ENCODE peak calls at places on chromosomes 5 and 9, in six cellular contexts. M, K, C, V, S and R are unnamed samples.
A peak's percentile ranks its signal among the peaks of the same experiment; 100 is the strongest.

GRCh38 chr9:126474201-126474765 is 139.4 kb upstream of the LMX1B start:
- DNase-seq in K (no peak), C (peak; percentile 76), S (peak; percentile 35), V (peak; percentile 18), M (no peak), R (no peak)

GRCh38 chr9:90943341-90943740 is 141.7 kb downstream of the SYK start:
- DNase-seq in S (peak; percentile 42), K (no peak), V (no peak), M (no peak), C (peak; percentile 38), R (no peak)

GRCh38 chr9:78234810-78235209 is 1.1 kb upstream of the CEP78 start:
- DNase-seq in K (no peak), C (peak; percentile 62), S (peak; percentile 16), V (peak; percentile 63), M (no peak), R (no peak)

GRCh38 chr5:40879163-40879942 is 29.9 kb upstream of the C7 start:
- DNase-seq in K (peak; percentile 28), M (no peak), C (peak; percentile 59), V (peak; percentile 60), S (peak; percentile 54), R (no peak)

GRCh38 chr9:27165067-27165466 is 56.0 kb downstream of the TEK start:
- DNase-seq in C (no peak), S (no peak), M (no peak), K (no peak), V (no peak), R (no peak)

GRCh38 chr5:22372376-22372775 is 480.8 kb downstream of the CDH12 start:
- DNase-seq in M (no peak), K (peak; percentile 44), C (no peak), S (peak; percentile 2), V (peak; percentile 8), R (no peak)

GRCh38 chr5:8897316-8897715 is 648.6 kb downstream of the SEMA5A start:
- DNase-seq in C (no peak), M (no peak), S (no peak), K (no peak), V (no peak), R (no peak)

GRCh38 chr5:6195711-6196358 is 182.5 kb downstream of the MED10 start:
- DNase-seq in C (no peak), M (no peak), S (no peak), V (no peak), K (no peak), R (no peak)

GRCh38 chr9:93686127-93686879 is 109.9 kb downstream of the PHF2 start:
- DNase-seq in M (no peak), V (no peak), C (no peak), S (no peak), K (peak; percentile 29), R (no peak)

GRCh38 chr5:157470616-157471015 is 10.6 kb downstream of the NIPAL4 start:
- DNase-seq in K (no peak), V (no peak), S (no peak), C (no peak), M (no peak), R (no peak)

GRCh38 chr5:37619353-37619752 is 220.5 kb downstream of the GDNF start:
- DNase-seq in V (peak; percentile 70), C (peak; percentile 74), K (no peak), S (peak; percentile 83), M (no peak), R (no peak)

GRCh38 chr9:87885484-87886189 is 3.0 kb downstream of the SPATA31E1 start:
- DNase-seq in V (no peak), K (no peak), S (no peak), C (no peak), M (no peak), R (no peak)

GRCh38 chr5:32090755-32091128 is 83.4 kb downstream of the GOLPH3 start:
- DNase-seq in M (no peak), V (no peak), K (peak; percentile 63), C (no peak), S (no peak), R (no peak)

GRCh38 chr5:165328856-165329255 is 1823.4 kb downstream of the MAT2B start:
- DNase-seq in V (peak; percentile 10), M (no peak), K (no peak), C (peak; percentile 24), S (peak; percentile 64), R (no peak)

GRCh38 chr5:93782978-93783377 is 41.6 kb upstream of the POU5F2 start:
- DNase-seq in K (no peak), M (no peak), V (no peak), C (no peak), S (peak; percentile 30), R (no peak)

GRCh38 chr5:180050106-180050929 is 21.2 kb downstream of the RNF130 start:
- DNase-seq in M (no peak), V (no peak), C (no peak), K (no peak), S (no peak), R (no peak)

GRCh38 chr9:112380771-112381181 is 868 bp downstream of the HSDL2 start:
- DNase-seq in V (peak; percentile 42), C (peak; percentile 47), K (peak; percentile 44), S (peak; percentile 31), M (no peak), R (no peak)

GRCh38 chr9:121819511-121820231 is 168.2 kb downstream of the DAB2IP start:
- DNase-seq in S (peak; percentile 48), C (peak; percentile 24), V (no peak), M (no peak), K (peak; percentile 79), R (no peak)

GRCh38 chr5:32042571-32042970 is 131.5 kb downstream of the GOLPH3 start:
- DNase-seq in K (no peak), M (no peak), C (no peak), V (no peak), S (no peak), R (no peak)

GRCh38 chr9:81053298-81054025 is 635.9 kb downstream of the TLE1 start:
- DNase-seq in K (no peak), V (peak; percentile 18), S (no peak), C (no peak), M (no peak), R (no peak)

GRCh38 chr5:59342181-59342580 is 551.3 kb downstream of the PDE4D start:
- DNase-seq in C (peak; percentile 64), K (no peak), S (no peak), M (no peak), V (no peak), R (no peak)

GRCh38 chr9:113652355-113653152 is 189.0 kb downstream of the RGS3 start:
- DNase-seq in V (no peak), S (no peak), K (peak; percentile 28), C (no peak), M (no peak), R (no peak)

GRCh38 chr5:95631265-95631957 is 11.5 kb downstream of the GPR150 start:
- DNase-seq in M (no peak), K (no peak), S (peak; percentile 90), V (peak; percentile 86), C (peak; percentile 83), R (no peak)

GRCh38 chr5:178291969-178292825 is 59.6 kb upstream of the PHYKPL start:
- DNase-seq in K (peak; percentile 30), C (no peak), S (no peak), M (no peak), V (no peak), R (no peak)

GRCh38 chr9:95048225-95049087 is 269.1 kb downstream of the FANCC start:
- DNase-seq in K (peak; percentile 93), S (peak; percentile 31), C (peak; percentile 43), M (no peak), V (peak; percentile 50), R (no peak)

GRCh38 chr5:66896207-66896606 is 300.0 kb downstream of the MAST4 start:
- DNase-seq in S (no peak), K (no peak), C (no peak), V (peak; percentile 69), M (no peak), R (no peak)

GRCh38 chr5:146441896-146442295 is 5.2 kb upstream of the TCERG1 start:
- DNase-seq in C (no peak), S (no peak), V (no peak), K (no peak), M (no peak), R (no peak)

GRCh38 chr9:101915479-101915878 is 177.0 kb upstream of the GRIN3A start:
- DNase-seq in V (no peak), K (no peak), M (no peak), C (no peak), S (peak; percentile 49), R (no peak)

GRCh38 chr5:79886940-79887339 is 104.1 kb downstream of the MTX3 start:
- DNase-seq in K (no peak), M (no peak), V (no peak), S (no peak), C (no peak), R (no peak)

GRCh38 chr5:67610191-67610912 is 413.8 kb upstream of the CD180 start:
- DNase-seq in C (no peak), V (no peak), K (no peak), M (no peak), S (peak; percentile 4), R (no peak)

GRCh38 chr5:139835656-139836055 is 40.0 kb downstream of the PSD2 start:
- DNase-seq in C (no peak), V (no peak), K (peak; percentile 66), M (no peak), S (no peak), R (no peak)

GRCh38 chr5:67268233-67269011 is 71.8 kb upstream of the CD180 start:
- DNase-seq in M (peak; percentile 12), V (peak; percentile 99), S (peak; percentile 99), C (peak; percentile 99), K (no peak), R (peak; percentile 63)

GRCh38 chr9:110156902-110157301 is 51.1 kb downstream of the C9orf152 start:
- DNase-seq in M (no peak), K (no peak), C (peak; percentile 71), S (peak; percentile 88), V (peak; percentile 50), R (no peak)

GRCh38 chr9:129595323-129595741 is 25.6 kb downstream of the C9orf50 start:
- DNase-seq in C (peak; percentile 44), V (no peak), M (no peak), K (no peak), S (peak; percentile 80), R (no peak)

GRCh38 chr9:274101-274500 is 59.4 kb downstream of the DOCK8 start:
- DNase-seq in S (no peak), M (no peak), C (no peak), V (no peak), K (no peak), R (no peak)
- H3K4me3 ChIP-seq in S (no peak overlapping the region), M (no peak overlapping the region), C (no peak overlapping the region), V (no peak overlapping the region), K (no peak overlapping the region), R (no peak overlapping the region)

GRCh38 chr5:131164931-131165727 is at the start of gene HINT1:
- DNase-seq in C (peak; percentile 90), V (peak; percentile 86), S (peak; percentile 77), K (peak; percentile 97), M (peak; percentile 53), R (peak; percentile 68)
- TF ChIP-seq CTCF in C (peak; percentile 27), V (no peak), S (peak; percentile 3), K (no peak), M (no peak), R (peak; percentile 45)

GRCh38 chr5:149285153-149285552 is 13.5 kb downstream of the AFAP1L1 start:
- DNase-seq in C (no peak), M (no peak), K (no peak), V (no peak), S (no peak), R (no peak)
- H3K4me3 ChIP-seq in C (no peak overlapping the region), M (no peak overlapping the region), K (no peak overlapping the region), V (no peak overlapping the region), S (no peak overlapping the region), R (no peak overlapping the region)

GRCh38 chr9:18438300-18438925 is 35.5 kb upstream of the ADAMTSL1 start:
- DNase-seq in V (peak; percentile 57), S (peak; percentile 41), M (no peak), K (peak; percentile 84), C (peak; percentile 69), R (no peak)
- TF ChIP-seq CTCF in V (peak; percentile 45), S (peak; percentile 28), M (peak; percentile 33), K (peak; percentile 53), C (peak; percentile 57), R (no peak)

GRCh38 chr9:134591082-134591571 is 50.5 kb upstream of the COL5A1 start:
- DNase-seq in C (peak; percentile 53), S (no peak), M (no peak), K (no peak), V (no peak), R (no peak)
- H3K4me3 ChIP-seq in C (no peak overlapping the region), S (no peak overlapping the region), M (no peak overlapping the region), K (no peak overlapping the region), V (no peak overlapping the region), R (no peak overlapping the region)